ENCODE peak calls at places on chromosomes 4 and X, in four cellular contexts. One of them, this sample, is unnamed.

GRCh38 chr4:83516042-83516772 is 19.7 kb upstream of the GPAT3 start:
- DNase-seq in HEK293T: no peak
- DNase-seq in K562: no peak
- DNase-seq in HepG2: no peak
- DNase-seq in this sample: no peak

GRCh38 chr4:69760455-69760854 is at the start of gene SULT1B1:
- DNase-seq in HepG2: no peak
- DNase-seq in HEK293T: no peak
- DNase-seq in K562: no peak
- DNase-seq in this sample: no peak

GRCh38 chr4:169033660-169034059 is 23.6 kb upstream of the CBR4 start:
- DNase-seq in HepG2: no peak
- DNase-seq in K562: peak
- DNase-seq in HEK293T: peak
- DNase-seq in this sample: no peak

GRCh38 chr4:7498406-7499200 is 63.9 kb upstream of the PSAPL1 start:
- DNase-seq in K562: no peak
- DNase-seq in HepG2: no peak
- DNase-seq in HEK293T: no peak
- DNase-seq in this sample: no peak

GRCh38 chr4:94507708-94508107 is 56.0 kb downstream of the PDLIM5 start:
- DNase-seq in K562: peak
- DNase-seq in HepG2: peak
- DNase-seq in HEK293T: no peak
- DNase-seq in this sample: no peak

GRCh38 chr4:100823066-100823992 is 305.5 kb upstream of the EMCN start:
- DNase-seq in K562: no peak
- DNase-seq in HepG2: peak
- DNase-seq in HEK293T: no peak
- DNase-seq in this sample: peak

GRCh38 chrX:4240541-4241194 is 527.2 kb upstream of the PRKX start:
- DNase-seq in K562: no peak
- DNase-seq in HepG2: peak
- DNase-seq in HEK293T: no peak
- DNase-seq in this sample: no peak

GRCh38 chr4:134024251-134024650 is 177.3 kb downstream of the PABPC4L start:
- DNase-seq in K562: no peak
- DNase-seq in HEK293T: peak
- DNase-seq in HepG2: peak
- DNase-seq in this sample: no peak

GRCh38 chr4:139440971-139441370 is 12.9 kb upstream of the RAB33B start:
- DNase-seq in HEK293T: no peak
- DNase-seq in HepG2: no peak
- DNase-seq in K562: no peak
- DNase-seq in this sample: no peak

GRCh38 chr4:118337954-118338353 is 14.8 kb downstream of the PRSS12 start:
- DNase-seq in HEK293T: no peak
- DNase-seq in HepG2: no peak
- DNase-seq in K562: no peak
- DNase-seq in this sample: no peak

GRCh38 chrX:71623105-71623450 is 4.8 kb upstream of the CXCR3 start:
- DNase-seq in HepG2: no peak
- DNase-seq in K562: no peak
- DNase-seq in HEK293T: no peak
- DNase-seq in this sample: no peak

DNA sequence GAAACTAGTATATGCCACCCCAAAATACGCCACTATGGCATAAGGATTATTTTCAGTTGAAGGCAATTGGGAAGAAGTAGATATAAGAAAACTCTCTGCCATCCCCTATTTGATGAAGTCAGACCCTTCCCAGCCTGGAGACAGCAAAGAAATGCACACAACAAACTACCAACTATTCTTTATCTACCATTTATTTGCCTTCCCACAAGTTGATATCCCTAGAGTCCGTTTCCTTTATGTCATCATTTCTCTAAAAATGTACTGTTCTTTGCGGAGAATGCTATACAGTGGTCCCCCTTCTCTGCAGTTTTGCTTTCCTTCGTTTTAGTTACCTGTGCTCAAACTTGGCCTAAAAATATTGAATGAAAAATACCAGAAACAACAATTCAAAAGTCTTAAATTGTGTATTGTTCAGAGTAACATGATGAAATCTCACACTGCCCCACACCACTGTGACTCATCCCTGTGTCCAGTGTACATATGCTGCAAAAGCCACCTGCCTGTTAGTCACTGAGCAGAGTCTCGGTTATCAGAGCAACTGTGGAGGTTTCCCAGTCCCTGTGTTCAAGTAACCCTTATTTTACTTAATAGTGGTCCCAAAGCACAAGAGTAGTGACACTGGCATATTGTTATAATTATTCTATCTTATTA is 152.3 kb downstream of the WDFY3 start:
- DNase-seq in K562: peak
- DNase-seq in HepG2: peak
- DNase-seq in HEK293T: no peak
- DNase-seq in this sample: no peak
- TF ChIP-seq FOXM1 in K562: no peak
- TF ChIP-seq FOXM1 in HepG2: no peak
- TF ChIP-seq FOXM1 in HEK293T: no peak
- TF ChIP-seq FOXM1 in this sample: no peak

DNA sequence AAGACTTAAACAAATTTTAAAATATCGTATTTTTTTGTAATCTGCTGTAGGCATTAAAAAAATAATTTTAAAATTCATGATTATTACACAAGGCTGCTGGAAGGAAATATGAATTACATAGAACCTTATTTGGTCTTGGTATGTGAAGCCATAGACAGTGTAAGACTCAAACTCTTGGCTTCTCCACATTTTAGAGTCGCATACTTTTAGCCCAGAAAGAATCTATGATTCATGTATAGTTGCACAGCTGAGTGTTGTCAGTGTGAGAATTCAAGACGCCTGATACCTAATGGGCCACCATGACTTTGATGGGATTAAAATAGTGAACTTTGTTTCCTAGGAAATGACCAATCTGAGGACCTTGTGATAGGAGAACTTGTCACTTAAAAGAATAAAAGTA is 1.4 kb downstream of the INTU start:
- DNase-seq in K562: no peak
- DNase-seq in HEK293T: no peak
- DNase-seq in HepG2: no peak
- DNase-seq in this sample: no peak
- TF ChIP-seq SP1 in K562: no peak
- TF ChIP-seq SP1 in HEK293T: no peak
- TF ChIP-seq SP1 in HepG2: no peak
- TF ChIP-seq SP1 in this sample: no peak

DNA sequence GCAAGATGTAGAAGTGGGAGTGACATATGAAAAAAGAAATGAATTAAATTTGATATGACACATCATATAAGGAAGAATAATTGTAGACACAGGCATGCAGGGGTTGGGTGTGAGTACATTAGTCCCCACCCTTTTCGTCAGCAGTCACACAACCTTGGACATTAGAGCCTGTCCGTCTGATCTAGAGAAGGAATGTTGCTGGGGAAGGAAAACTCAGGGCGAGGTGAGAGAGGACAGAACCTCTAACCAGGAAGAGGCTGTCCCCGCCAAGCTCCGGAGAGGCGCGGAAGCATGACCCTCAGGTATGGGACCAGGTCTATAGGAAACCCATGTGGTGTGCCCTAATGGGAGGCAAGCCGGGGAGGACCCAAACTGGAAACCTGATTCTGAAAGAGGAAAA is 102.1 kb downstream of the RELL1 start:
- DNase-seq in K562: no peak
- DNase-seq in HepG2: peak
- DNase-seq in HEK293T: no peak
- DNase-seq in this sample: no peak
- TF ChIP-seq FOXM1 in K562: no peak
- TF ChIP-seq FOXM1 in HepG2: no peak
- TF ChIP-seq FOXM1 in HEK293T: no peak
- TF ChIP-seq FOXM1 in this sample: no peak

GRCh38 chrX:54043084-54043483 is 1.2 kb downstream of the PHF8 start:
- DNase-seq in HepG2: no peak
- DNase-seq in K562: no peak
- DNase-seq in HEK293T: no peak
- DNase-seq in this sample: no peak

GRCh38 chrX:54042609-54043010 is 1.7 kb downstream of the PHF8 start:
- DNase-seq in HepG2: peak
- DNase-seq in HEK293T: peak
- DNase-seq in K562: peak
- DNase-seq in this sample: no peak

GRCh38 chrX:54044126-54044876 is at the start of gene PHF8:
- DNase-seq in K562: peak
- DNase-seq in HepG2: peak
- DNase-seq in HEK293T: peak
- DNase-seq in this sample: peak

GRCh38 chrX:54044877-54045328 is 630 bp upstream of the PHF8 start:
- DNase-seq in HEK293T: no peak
- DNase-seq in K562: no peak
- DNase-seq in HepG2: peak
- DNase-seq in this sample: peak

DNA sequence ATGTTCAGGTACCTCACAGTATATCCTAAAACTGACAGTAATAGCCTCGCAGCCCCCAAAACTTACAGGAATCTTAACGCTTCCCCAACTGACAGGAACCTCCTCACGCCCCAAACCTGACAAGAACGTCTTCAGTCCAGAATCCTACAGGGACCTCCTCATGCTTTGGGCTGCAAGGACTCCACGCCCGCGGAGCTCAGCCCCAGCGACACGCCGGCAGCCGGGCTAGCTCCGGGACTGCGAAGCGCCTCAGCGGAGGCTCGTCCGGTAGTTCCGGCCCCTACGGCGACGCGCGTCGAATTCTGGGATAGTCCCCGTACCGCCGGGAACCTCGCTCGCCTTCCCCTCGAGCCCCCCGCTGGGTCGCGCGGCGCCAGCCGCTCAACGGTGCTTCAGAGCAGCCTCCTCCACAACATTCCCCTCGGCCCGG is 562 bp downstream of the PHF8 start:
- DNase-seq in HepG2: no peak
- DNase-seq in K562: peak
- DNase-seq in HEK293T: peak
- DNase-seq in this sample: no peak
- TF ChIP-seq SP1 in HepG2: no peak
- TF ChIP-seq SP1 in K562: no peak
- TF ChIP-seq SP1 in HEK293T: no peak
- TF ChIP-seq SP1 in this sample: no peak

GRCh38 chr4:141054446-141054845 is 78.8 kb downstream of the RNF150 start:
- DNase-seq in HEK293T: no peak
- DNase-seq in K562: no peak
- DNase-seq in HepG2: no peak
- DNase-seq in this sample: no peak

GRCh38 chr4:141056473-141056872 is 76.8 kb downstream of the RNF150 start:
- DNase-seq in K562: no peak
- DNase-seq in HepG2: no peak
- DNase-seq in HEK293T: no peak
- DNase-seq in this sample: no peak

GRCh38 chr4:141057582-141057981 is 75.7 kb downstream of the RNF150 start:
- DNase-seq in HEK293T: no peak
- DNase-seq in HepG2: no peak
- DNase-seq in K562: no peak
- DNase-seq in this sample: no peak

GRCh38 chr4:141058739-141059507 is 74.3 kb downstream of the RNF150 start:
- DNase-seq in HEK293T: no peak
- DNase-seq in HepG2: no peak
- DNase-seq in K562: no peak
- DNase-seq in this sample: no peak
- TF ChIP-seq FOXM1 in HEK293T: no peak
- TF ChIP-seq FOXM1 in HepG2: no peak
- TF ChIP-seq FOXM1 in K562: no peak
- TF ChIP-seq FOXM1 in this sample: no peak

GRCh38 chr4:22508376-22508775 is 7.5 kb downstream of the ADGRA3 start:
- DNase-seq in K562: no peak
- DNase-seq in HEK293T: no peak
- DNase-seq in HepG2: no peak
- DNase-seq in this sample: no peak
- TF ChIP-seq SP1 in K562: no peak
- TF ChIP-seq SP1 in HEK293T: no peak
- TF ChIP-seq SP1 in HepG2: no peak
- TF ChIP-seq SP1 in this sample: no peak

GRCh38 chr4:106034205-106034604 is 138.9 kb downstream of the NPNT start:
- DNase-seq in HepG2: no peak
- DNase-seq in HEK293T: no peak
- DNase-seq in K562: no peak
- DNase-seq in this sample: no peak
- TF ChIP-seq FOXM1 in HepG2: no peak
- TF ChIP-seq FOXM1 in HEK293T: no peak
- TF ChIP-seq FOXM1 in K562: no peak
- TF ChIP-seq FOXM1 in this sample: no peak

GRCh38 chr4:113455081-113455480 is 306.5 kb downstream of the CAMK2D start:
- DNase-seq in HEK293T: no peak
- DNase-seq in K562: no peak
- DNase-seq in HepG2: no peak
- DNase-seq in this sample: no peak
- TF ChIP-seq SP1 in HEK293T: no peak
- TF ChIP-seq SP1 in K562: no peak
- TF ChIP-seq SP1 in HepG2: no peak
- TF ChIP-seq SP1 in this sample: no peak

DNA sequence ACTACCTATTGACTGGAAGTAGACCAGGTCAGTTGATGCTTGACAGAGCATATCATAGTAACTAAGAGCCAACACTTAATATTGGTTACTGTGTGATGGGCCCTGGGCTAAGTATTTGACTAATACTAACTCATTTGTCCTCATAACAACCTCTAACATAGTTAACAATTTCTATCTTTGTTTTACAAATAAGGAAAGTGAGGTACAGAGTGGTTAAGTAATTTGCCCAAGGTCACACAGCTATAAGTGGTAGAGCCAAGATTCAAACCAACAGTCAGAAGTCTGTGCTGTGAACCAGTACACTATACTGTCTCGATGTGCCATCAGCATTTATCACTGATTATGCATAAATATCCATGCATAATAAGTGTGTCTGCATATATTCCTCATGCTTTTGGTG is 27.1 kb upstream of the NUP54 start:
- DNase-seq in K562: no peak
- DNase-seq in HEK293T: no peak
- DNase-seq in HepG2: no peak
- DNase-seq in this sample: no peak
- TF ChIP-seq FOXM1 in K562: no peak
- TF ChIP-seq FOXM1 in HEK293T: no peak
- TF ChIP-seq FOXM1 in HepG2: no peak
- TF ChIP-seq FOXM1 in this sample: no peak